ENCODE peak calls at places on chromosomes 2 and 18, in eight cellular contexts. T is iPS-NIHi11; Z is hypothalamus; U is activated T-helper 1 cell treated with anti-CD3 and anti-CD28 coated beads, Interleukin-2, amount 50 U/mL, for 16 hours; L is HEK293T; I is activated CD4-positive, alpha-beta T cell treated with anti-CD3 and anti-CD28 coated beads, Interleukin-2, amount 50 U/mL, for 4 hours; P is T-helper 22 cell; D is M059J. G is an unnamed sample.

GRCh38 chr2:233210843-233211600 is 40.5 kb upstream of the ATG16L1 start:
- DNase-seq in Z (peak), T (no peak), U (no peak), L (no peak), I (no peak), P (no peak), D (peak), G (peak)

GRCh38 chr2:156398176-156398575 is 38.0 kb upstream of the GPD2 start:
- DNase-seq in P (no peak), I (no peak), D (no peak), T (no peak), L (no peak), Z (no peak), U (no peak), G (no peak)

GRCh38 chr2:6370753-6371152 is 495.0 kb downstream of the CMPK2 start:
- DNase-seq in T (no peak), D (no peak), U (no peak), Z (no peak), I (no peak), P (no peak), L (no peak), G (no peak)

GRCh38 chr18:58669731-58670379 is 1.4 kb upstream of the MALT1 start:
- DNase-seq in D (peak), I (no peak), T (no peak), P (no peak), U (no peak), Z (no peak), L (no peak), G (peak)

GRCh38 chr18:51890762-51891161 is 449.2 kb upstream of the DCC start:
- DNase-seq in I (no peak), L (no peak), Z (no peak), P (no peak), D (peak), U (no peak), T (no peak), G (no peak)

GRCh38 chr2:101770672-101771071 is 73.2 kb downstream of the MAP4K4 start:
- DNase-seq in P (no peak), I (no peak), D (peak), L (peak), U (no peak), Z (no peak), T (peak), G (no peak)

GRCh38 chr2:85886585-85886984 is 2.2 kb downstream of the ST3GAL5 start:
- DNase-seq in U (no peak), T (no peak), D (peak), Z (no peak), I (peak), P (no peak), L (no peak), G (peak)

GRCh38 chr2:199659207-199659606 is 191.8 kb downstream of the FTCDNL1 start:
- DNase-seq in T (peak), L (peak), U (no peak), I (no peak), Z (peak), D (peak), P (no peak), G (peak)

GRCh38 chr2:165450141-165450540 is 19.4 kb upstream of the CSRNP3 start:
- DNase-seq in D (no peak), U (no peak), L (no peak), P (no peak), T (no peak), I (no peak), Z (no peak), G (no peak)

GRCh38 chr2:20450201-20451108 is 3.6 kb downstream of the RHOB start:
- DNase-seq in Z (no peak), U (no peak), D (peak), I (no peak), L (no peak), P (no peak), T (peak), G (peak)

GRCh38 chr2:197827618-197828017 is 23.2 kb downstream of the PLCL1 start:
- DNase-seq in T (no peak), U (no peak), P (no peak), Z (no peak), D (no peak), I (no peak), L (no peak), G (no peak)

GRCh38 chr18:37318360-37319037 is 247.1 kb downstream of the CELF4 start:
- DNase-seq in I (no peak), T (no peak), U (no peak), L (no peak), P (no peak), Z (no peak), D (no peak), G (peak)

G was measured in osteoblast.